ENCODE peak calls at places on chromosome 13, in nine cellular contexts. V is psoas muscle; R is brain microvascular endothelial cell; Q is CD4-positive, alpha-beta T cell; S is gastrocnemius medialis; M is AG04450; P is esophagus squamous epithelium; Y is cardiac muscle cell; G is stomach. H is an unnamed sample.
A peak's percentile ranks its signal among the peaks of the same experiment; 100 is the strongest.

GRCh38 chr13:79678100-79678499 is 197.1 kb downstream of the NDFIP2 start:
- DNase-seq in V (no peak), R (peak; percentile 21), Q (no peak), S (no peak), M (no peak), P (no peak), Y (no peak), G (no peak), H (no peak)

GRCh38 chr13:84917252-84917878 is 881.9 kb downstream of the SLITRK6 start:
- DNase-seq in V (no peak), R (no peak), Q (no peak), S (no peak), M (no peak), P (no peak), Y (peak; percentile 10), G (no peak), H (no peak)

GRCh38 chr13:77448689-77449088 is 86.8 kb upstream of the SCEL start:
- DNase-seq in V (no peak), R (no peak), Q (no peak), S (peak; percentile 14), M (no peak), P (no peak), Y (no peak), G (no peak), H (no peak)

GRCh38 chr13:49225358-49226042 is 5.4 kb downstream of the MLNR start:
- DNase-seq in V (no peak), R (no peak), Q (no peak), S (no peak), M (no peak), P (no peak), Y (no peak), G (peak; percentile 53), H (no peak)

GRCh38 chr13:100526299-100527030 is 62.1 kb downstream of the GGACT start:
- DNase-seq in V (no peak), R (no peak), Q (no peak), S (no peak), M (no peak), P (no peak), Y (no peak), G (no peak), H (no peak)

GRCh38 chr13:73940098-73940497 is 194.1 kb downstream of the KLF12 start:
- DNase-seq in V (no peak), R (no peak), Q (no peak), S (peak; percentile 30), M (no peak), P (no peak), Y (peak; percentile 12), G (no peak), H (no peak)

GRCh38 chr13:112966776-112967175 is 2.2 kb upstream of the MCF2L start:
- DNase-seq in V (no peak), R (no peak), Q (no peak), S (peak; percentile 8), M (no peak), P (no peak), Y (no peak), G (no peak), H (no peak)

GRCh38 chr13:99414048-99414995 is 87.0 kb upstream of the TM9SF2 start:
- DNase-seq in V (no peak), R (no peak), Q (no peak), S (no peak), M (no peak), P (no peak), Y (no peak), G (no peak), H (no peak)

GRCh38 chr13:51620165-51620983 is 36.1 kb downstream of the WDFY2 start:
- DNase-seq in V (peak; percentile 49), R (no peak), Q (no peak), S (peak; percentile 20), M (no peak), P (no peak), Y (no peak), G (no peak), H (peak; percentile 37)

GRCh38 chr13:50209646-50210045 is 194.4 kb downstream of the KCNRG start:
- DNase-seq in V (no peak), R (no peak), Q (no peak), S (no peak), M (no peak), P (no peak), Y (no peak), G (no peak), H (no peak)

GRCh38 chr13:88000239-88000638 is 329.1 kb downstream of the SLITRK5 start:
- DNase-seq in V (no peak), R (no peak), Q (no peak), S (no peak), M (no peak), P (no peak), Y (no peak), G (no peak), H (no peak)

GRCh38 chr13:35987572-35988513 is 143.3 kb downstream of the DCLK1 start:
- DNase-seq in V (no peak), R (no peak), Q (no peak), S (peak; percentile 53), M (no peak), P (no peak), Y (no peak), G (no peak), H (no peak)

GRCh38 chr13:90717451-90717936 is 630.0 kb upstream of the MIR17HG start:
- DNase-seq in V (no peak), R (peak; percentile 40), Q (no peak), S (no peak), M (no peak), P (no peak), Y (peak; percentile 4), G (no peak), H (no peak)

GRCh38 chr13:87925006-87925405 is 253.8 kb downstream of the SLITRK5 start:
- DNase-seq in V (no peak), R (no peak), Q (no peak), S (no peak), M (no peak), P (no peak), Y (no peak), G (no peak), H (no peak)

GRCh38 chr13:79282976-79283375 is 123.1 kb downstream of the RBM26 start:
- DNase-seq in V (no peak), R (no peak), Q (no peak), S (no peak), M (no peak), P (no peak), Y (no peak), G (no peak), H (no peak)

GRCh38 chr13:50474094-50474654 is 369.3 kb downstream of the DLEU7 start:
- DNase-seq in V (no peak), R (peak; percentile 27), Q (no peak), S (no peak), M (no peak), P (no peak), Y (no peak), G (no peak), H (no peak)

GRCh38 chr13:106028916-106029315 is 506.5 kb downstream of the EFNB2 start:
- DNase-seq in V (no peak), R (no peak), Q (no peak), S (no peak), M (no peak), P (no peak), Y (no peak), G (no peak), H (no peak)

DNA sequence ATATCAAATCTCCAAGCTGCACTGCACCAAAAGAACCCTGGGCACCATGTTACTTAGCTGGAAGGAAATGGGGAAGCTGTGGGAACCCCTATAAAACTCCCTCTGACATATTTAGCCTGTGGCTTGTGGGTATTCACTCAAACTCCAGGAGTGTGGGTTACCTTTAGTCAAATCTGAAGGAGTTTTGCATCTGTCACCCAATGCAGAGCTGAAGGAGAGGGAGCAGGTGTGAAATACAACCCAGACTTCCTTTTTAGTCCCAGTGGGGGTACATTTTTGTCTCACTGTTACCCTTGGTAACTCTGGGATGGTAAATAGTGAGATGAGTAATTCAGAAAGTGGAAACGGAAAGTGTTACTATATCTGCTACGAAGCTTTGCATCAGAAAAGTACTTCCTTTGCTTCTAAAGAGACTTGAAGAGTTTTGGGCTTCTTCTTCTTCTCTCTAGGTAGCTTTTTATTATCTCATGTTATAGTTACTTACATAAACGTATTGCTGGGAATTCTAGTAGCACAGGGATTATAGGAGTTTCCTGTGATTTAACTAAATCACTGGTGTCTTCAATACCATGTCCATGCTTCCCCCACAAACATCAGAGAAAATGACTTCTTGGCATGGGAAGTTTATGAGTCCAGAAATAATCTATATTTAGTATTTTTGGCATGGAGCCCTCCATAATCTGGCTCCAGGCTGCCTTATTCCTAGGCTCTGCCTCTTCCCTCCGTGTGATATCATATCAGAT is 105.9 kb downstream of the AKAP11 start:
- DNase-seq in V (no peak), R (peak; percentile 39), Q (no peak), S (no peak), M (no peak), P (no peak), Y (no peak), G (no peak), H (no peak)
- H3K27ac ChIP-seq in V (no peak overlapping the region), R (peak overlapping the region; percentile 34), Q (no peak overlapping the region), S (no peak overlapping the region), M (no peak overlapping the region), P (no peak overlapping the region), Y (no peak overlapping the region), G (no peak overlapping the region), H (no peak overlapping the region)

GRCh38 chr13:110330491-110331001 is 23.5 kb downstream of the COL4A2 start:
- DNase-seq in V (no peak), R (peak; percentile 66), Q (no peak), S (no peak), M (no peak), P (no peak), Y (no peak), G (no peak), H (no peak)
- H3K27ac ChIP-seq in V (peak overlapping the region; percentile 37), R (peak overlapping the region; percentile 96), Q (no peak overlapping the region), S (peak overlapping the region; percentile 6), M (peak overlapping the region; percentile 90), P (peak overlapping the region; percentile 86), Y (no peak overlapping the region), G (peak overlapping the region; percentile 92), H (no peak overlapping the region)

DNA sequence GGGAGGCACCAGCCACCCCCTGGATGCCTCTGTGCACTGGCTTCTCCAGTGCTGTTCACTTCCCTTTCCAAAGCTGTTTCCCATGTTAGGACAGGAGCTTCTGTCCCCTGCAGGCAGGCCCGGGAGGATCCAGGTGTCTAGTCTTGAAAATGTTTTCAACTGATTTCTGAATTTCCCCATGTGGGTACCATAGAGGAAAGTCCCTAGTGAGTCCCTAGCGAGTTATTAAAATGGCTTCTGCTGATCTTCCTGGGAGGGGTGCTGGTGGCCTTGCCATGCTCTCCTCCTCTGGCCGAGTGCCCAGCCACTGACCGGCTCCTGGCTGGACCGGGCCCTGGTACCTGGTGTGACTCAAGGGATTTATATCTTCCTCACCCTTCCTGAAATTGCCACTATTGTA is 5.2 kb upstream of the ANKRD10 start:
- DNase-seq in V (peak; percentile 36), R (no peak), Q (no peak), S (no peak), M (no peak), P (no peak), Y (no peak), G (peak; percentile 33), H (no peak)
- H3K27ac ChIP-seq in V (peak overlapping the region; percentile 19), R (no peak overlapping the region), Q (no peak overlapping the region), S (peak overlapping the region; percentile 38), M (no peak overlapping the region), P (no peak overlapping the region), Y (no peak overlapping the region), G (no peak overlapping the region), H (no peak overlapping the region)

DNA sequence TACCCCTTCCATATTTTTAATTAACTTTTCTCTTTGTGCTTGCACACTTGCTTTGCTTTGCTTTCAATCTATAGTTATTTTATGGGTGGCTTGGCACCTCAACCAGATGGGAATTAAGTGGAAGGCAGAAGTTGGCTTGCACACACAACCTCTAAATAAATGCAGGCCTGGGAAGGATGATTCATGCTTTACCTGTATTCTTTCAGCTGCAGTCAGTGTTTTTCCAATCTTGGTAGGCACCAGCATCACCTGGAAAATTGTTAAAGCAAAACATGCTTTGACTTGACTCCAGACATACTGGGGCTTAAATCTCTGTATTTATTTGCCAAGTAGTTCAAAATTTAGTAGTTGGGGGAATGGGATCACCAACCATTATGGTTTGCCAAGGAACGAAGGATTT is 543.0 kb downstream of the GPC6 start:
- DNase-seq in V (no peak), R (no peak), Q (no peak), S (no peak), M (no peak), P (no peak), Y (no peak), G (no peak), H (no peak)
- H3K27ac ChIP-seq in V (no peak overlapping the region), R (no peak overlapping the region), Q (no peak overlapping the region), S (no peak overlapping the region), M (no peak overlapping the region), P (peak overlapping the region; percentile 36), Y (no peak overlapping the region), G (no peak overlapping the region), H (no peak overlapping the region)

H was measured in substantia nigra.